ENCODE peak calls at places on chromosomes 12 and 14, in eight cellular contexts. Y is ovary; I is A549; D is upper lobe of left lung; A is GM12878; W is neural progenitor cell; P is CD8-positive, alpha-beta memory T cell; U is astrocyte. G is an unnamed sample.

GRCh38 chr12:3117628-3118027 is 40.4 kb downstream of the TSPAN9 start:
- DNase-seq in Y (no peak), I (no peak), D (no peak), A (no peak), W (no peak), P (no peak), U (peak; percentile 95), G (peak; percentile 78)

GRCh38 chr14:74401504-74402241 is 24.3 kb downstream of the SYNDIG1L start:
- DNase-seq in Y (no peak), I (no peak), D (no peak), A (peak; percentile 45), W (peak; percentile 76), P (peak; percentile 71), U (no peak), G (no peak)

GRCh38 chr14:92527724-92528123 is 14.1 kb downstream of the RIN3 start:
- DNase-seq in Y (no peak), I (no peak), D (no peak), A (no peak), W (no peak), P (no peak), U (peak; percentile 46), G (no peak)

GRCh38 chr12:10242539-10242938 is 29.9 kb downstream of the GABARAPL1 start:
- DNase-seq in Y (no peak), I (no peak), D (no peak), A (no peak), W (no peak), P (no peak), U (no peak), G (no peak)

GRCh38 chr14:100781952-100782351 is 44.0 kb upstream of the MEG3 start:
- DNase-seq in Y (no peak), I (no peak), D (no peak), A (no peak), W (no peak), P (no peak), U (no peak), G (no peak)

GRCh38 chr14:91692075-91692474 is 39.8 kb downstream of the CATSPERB start:
- DNase-seq in Y (no peak), I (no peak), D (no peak), A (no peak), W (no peak), P (no peak), U (no peak), G (no peak)

GRCh38 chr12:61546296-61546695 is 713.9 kb upstream of the USP15 start:
- DNase-seq in Y (no peak), I (no peak), D (no peak), A (no peak), W (no peak), P (no peak), U (no peak), G (no peak)

GRCh38 chr12:98253207-98253606 is 262.2 kb upstream of the TMPO start:
- DNase-seq in Y (no peak), I (no peak), D (no peak), A (no peak), W (no peak), P (no peak), U (no peak), G (no peak)

GRCh38 chr14:104442107-104442551 is 137.4 kb upstream of the C14orf180 start:
- DNase-seq in Y (no peak), I (no peak), D (peak; percentile 75), A (no peak), W (no peak), P (no peak), U (no peak), G (no peak)

GRCh38 chr12:10365716-10366433 is 24.0 kb downstream of the KLRK1 start:
- DNase-seq in Y (no peak), I (no peak), D (no peak), A (no peak), W (peak; percentile 3), P (no peak), U (peak; percentile 42), G (no peak)

GRCh38 chr12:71766202-71766601 is 11.5 kb downstream of the RAB21 start:
- DNase-seq in Y (no peak), I (no peak), D (no peak), A (no peak), W (no peak), P (no peak), U (no peak), G (no peak)

GRCh38 chr12:42565633-42566032 is 23.9 kb downstream of the PRICKLE1 start:
- DNase-seq in Y (no peak), I (no peak), D (no peak), A (no peak), W (peak; percentile 20), P (no peak), U (no peak), G (no peak)

GRCh38 chr14:76768201-76768656 is 7.0 kb downstream of the VASH1 start:
- DNase-seq in Y (peak; percentile 11), I (no peak), D (peak; percentile 69), A (peak; percentile 47), W (peak; percentile 20), P (peak; percentile 70), U (no peak), G (peak; percentile 84)

GRCh38 chr12:121379945-121380344 is 20.0 kb upstream of the RNF34 start:
- DNase-seq in Y (no peak), I (no peak), D (no peak), A (no peak), W (no peak), P (no peak), U (no peak), G (no peak)

GRCh38 chr14:69943084-69943797 is 64.0 kb downstream of the SMOC1 start:
- DNase-seq in Y (no peak), I (no peak), D (no peak), A (no peak), W (peak; percentile 31), P (no peak), U (no peak), G (no peak)

GRCh38 chr12:52499836-52500560 is 6.9 kb upstream of the KRT6A start:
- DNase-seq in Y (no peak), I (no peak), D (no peak), A (no peak), W (no peak), P (no peak), U (peak; percentile 69), G (peak; percentile 38)

GRCh38 chr12:5497329-5498058 is 65.6 kb downstream of the NTF3 start:
- DNase-seq in Y (no peak), I (no peak), D (no peak), A (no peak), W (no peak), P (no peak), U (no peak), G (no peak)

GRCh38 chr14:100839573-100840175 is 13.8 kb downstream of the MEG3 start:
- DNase-seq in Y (no peak), I (no peak), D (no peak), A (no peak), W (peak; percentile 59), P (no peak), U (no peak), G (no peak)

GRCh38 chr12:108475396-108475795 is 39.7 kb upstream of the FICD start:
- DNase-seq in Y (no peak), I (no peak), D (no peak), A (no peak), W (no peak), P (no peak), U (no peak), G (no peak)

GRCh38 chr12:108745641-108746040 is 14.3 kb upstream of the CORO1C start:
- DNase-seq in Y (no peak), I (no peak), D (no peak), A (no peak), W (no peak), P (no peak), U (no peak), G (no peak)

GRCh38 chr12:1908758-1909157 is 9.7 kb downstream of the CACNA2D4 start:
- DNase-seq in Y (no peak), I (no peak), D (peak; percentile 54), A (no peak), W (no peak), P (no peak), U (no peak), G (no peak)

GRCh38 chr14:51846631-51847488 is 13.6 kb upstream of the GNG2 start:
- DNase-seq in Y (no peak), I (no peak), D (peak; percentile 42), A (peak; percentile 93), W (peak; percentile 84), P (peak; percentile 97), U (peak; percentile 42), G (peak; percentile 86)

GRCh38 chr12:65894624-65895023 is 70.3 kb downstream of the HMGA2 start:
- DNase-seq in Y (no peak), I (no peak), D (no peak), A (no peak), W (no peak), P (no peak), U (no peak), G (no peak)

GRCh38 chr14:22918519-22918808 is 485 bp downstream of the RBM23 start:
- DNase-seq in Y (no peak), I (no peak), D (no peak), A (peak; percentile 17), W (no peak), P (no peak), U (no peak), G (no peak)

GRCh38 chr14:68637106-68638021 is 155.5 kb downstream of the ZFP36L1 start:
- DNase-seq in Y (peak; percentile 13), I (no peak), D (no peak), A (no peak), W (no peak), P (no peak), U (peak; percentile 57), G (no peak)
- H3K4me1 ChIP-seq in Y (peaks cover 18% of the 10 kb centered on the region), I (peaks cover 13% of the 10 kb centered on the region), D (peaks cover 37% of the 10 kb centered on the region), A (peaks cover 4% of the 10 kb centered on the region), W (peaks cover 24% of the 10 kb centered on the region), P (peaks cover 22% of the 10 kb centered on the region), U (peaks cover 12% of the 10 kb centered on the region), G (peaks cover 57% of the 10 kb centered on the region)

GRCh38 chr12:47120736-47121135 is 41.0 kb upstream of the AMIGO2 start:
- DNase-seq in Y (no peak), I (no peak), D (no peak), A (no peak), W (no peak), P (no peak), U (no peak), G (no peak)

GRCh38 chr12:47121146-47121545 is 41.4 kb upstream of the AMIGO2 start:
- DNase-seq in Y (no peak), I (no peak), D (no peak), A (no peak), W (no peak), P (no peak), U (peak; percentile 61), G (no peak)

GRCh38 chr12:47124451-47124850 is 44.7 kb upstream of the AMIGO2 start:
- DNase-seq in Y (no peak), I (no peak), D (no peak), A (no peak), W (no peak), P (no peak), U (peak; percentile 42), G (no peak)

GRCh38 chr12:47123730-47124129 is 44.0 kb upstream of the AMIGO2 start:
- DNase-seq in Y (no peak), I (no peak), D (no peak), A (no peak), W (no peak), P (no peak), U (no peak), G (no peak)
- H3K27ac ChIP-seq in Y (no peak overlapping the region), I (no peak overlapping the region), D (no peak overlapping the region), A (no peak overlapping the region), W (no peak overlapping the region), P (no peak overlapping the region), U (no peak overlapping the region), G (no peak overlapping the region)

GRCh38 chr12:132908145-132909029 is 21.0 kb upstream of the CHFR start:
- DNase-seq in Y (peak; percentile 98), I (no peak), D (peak; percentile 95), A (peak; percentile 89), W (peak; percentile 99), P (peak; percentile 94), U (peak; percentile 97), G (peak; percentile 99)
- H3K9me3 ChIP-seq in Y (no peaks in the 10 kb centered on the region), I (peaks cover 78% of the 10 kb centered on the region), D (peaks cover 4% of the 10 kb centered on the region), A (peaks cover 7% of the 10 kb centered on the region), W (peaks cover 3% of the 10 kb centered on the region), P (peaks cover 1% of the 10 kb centered on the region), U (peaks cover 7% of the 10 kb centered on the region), G (no peaks in the 10 kb centered on the region)

GRCh38 chr14:102949801-102950451 is 27.5 kb downstream of the AMN start:
- DNase-seq in Y (no peak), I (no peak), D (peak; percentile 71), A (no peak), W (no peak), P (no peak), U (no peak), G (no peak)
- H3K4me1 ChIP-seq in Y (no peaks in the 10 kb centered on the region), I (peaks cover 8% of the 10 kb centered on the region), D (no peaks in the 10 kb centered on the region), A (peaks cover 25% of the 10 kb centered on the region), W (no peaks in the 10 kb centered on the region), P (peaks cover 21% of the 10 kb centered on the region), U (peaks cover 35% of the 10 kb centered on the region), G (peaks cover 12% of the 10 kb centered on the region)